ENCODE peak calls at places on chromosome 10, in ten cellular contexts. P, Q, Y, V, B, S, K, W, C and I are unnamed samples.

GRCh38 chr10:44399478-44400451 is 14.9 kb upstream of the CXCL12 start:
- DNase-seq in P (no peak), Q (no peak), Y (no peak), V (no peak), B (no peak), S (no peak), K (no peak), W (no peak), C (no peak), I (no peak)

GRCh38 chr10:45594276-45595157 is 78.1 kb downstream of the ZFAND4 start:
- DNase-seq in P (peak; percentile 95), Q (peak; percentile 91), Y (peak; percentile 93), V (peak; percentile 93), B (peak; percentile 94), S (peak; percentile 93), K (peak; percentile 94), W (peak; percentile 95), C (peak; percentile 52), I (peak; percentile 92)

GRCh38 chr10:29199344-29199743 is 89.5 kb upstream of the LYZL1 start:
- DNase-seq in P (no peak), Q (peak; percentile 37), Y (no peak), V (no peak), B (no peak), S (no peak), K (no peak), W (no peak), C (no peak), I (peak; percentile 53)

GRCh38 chr10:17023386-17024298 is 106.0 kb downstream of the CUBN start:
- DNase-seq in P (peak; percentile 98), Q (no peak), Y (peak; percentile 99), V (peak; percentile 61), B (no peak), S (no peak), K (peak; percentile 77), W (peak; percentile 88), C (peak; percentile 97), I (no peak)

GRCh38 chr10:48982584-48982983 is 42.9 kb upstream of the LRRC18 start:
- DNase-seq in P (no peak), Q (no peak), Y (no peak), V (no peak), B (no peak), S (no peak), K (no peak), W (no peak), C (no peak), I (no peak)

GRCh38 chr10:77531441-77532001 is 106.1 kb downstream of the KCNMA1 start:
- DNase-seq in P (peak; percentile 52), Q (no peak), Y (peak; percentile 73), V (peak; percentile 32), B (peak; percentile 52), S (no peak), K (peak; percentile 63), W (peak; percentile 99), C (peak; percentile 38), I (no peak)

GRCh38 chr10:124696446-124697392 is 47.5 kb downstream of the FAM53B start:
- DNase-seq in P (no peak), Q (no peak), Y (no peak), V (no peak), B (no peak), S (no peak), K (no peak), W (no peak), C (no peak), I (no peak)

GRCh38 chr10:69056129-69056528 is 31.8 kb upstream of the SRGN start:
- DNase-seq in P (peak; percentile 38), Q (no peak), Y (no peak), V (no peak), B (no peak), S (no peak), K (peak; percentile 74), W (no peak), C (no peak), I (no peak)

GRCh38 chr10:44973323-44974081 is 5.1 kb downstream of the DEPP1 start:
- DNase-seq in P (peak; percentile 46), Q (peak; percentile 49), Y (no peak), V (no peak), B (no peak), S (no peak), K (no peak), W (no peak), C (no peak), I (peak; percentile 39)

GRCh38 chr10:131049051-131049450 is 262.5 kb downstream of the TCERG1L start:
- DNase-seq in P (no peak), Q (peak; percentile 34), Y (no peak), V (no peak), B (no peak), S (no peak), K (no peak), W (no peak), C (no peak), I (no peak)

GRCh38 chr10:28765641-28766040 is 88.3 kb downstream of the BAMBI start:
- DNase-seq in P (peak; percentile 21), Q (no peak), Y (peak; percentile 58), V (no peak), B (no peak), S (no peak), K (no peak), W (no peak), C (no peak), I (no peak)

GRCh38 chr10:21060626-21061025 is 163.5 kb upstream of the NEBL start:
- DNase-seq in P (no peak), Q (no peak), Y (no peak), V (no peak), B (no peak), S (no peak), K (no peak), W (no peak), C (no peak), I (no peak)

GRCh38 chr10:67976292-67977245 is 92.1 kb downstream of the SIRT1 start:
- DNase-seq in P (peak; percentile 11), Q (peak; percentile 16), Y (peak; percentile 30), V (no peak), B (peak; percentile 44), S (peak; percentile 76), K (peak; percentile 52), W (peak; percentile 21), C (no peak), I (no peak)

GRCh38 chr10:79477456-79477855 is 32.0 kb upstream of the ZCCHC24 start:
- DNase-seq in P (no peak), Q (no peak), Y (no peak), V (no peak), B (no peak), S (no peak), K (no peak), W (peak; percentile 66), C (no peak), I (no peak)

GRCh38 chr10:32371101-32371500 is 24.1 kb upstream of the EPC1 start:
- DNase-seq in P (no peak), Q (no peak), Y (no peak), V (no peak), B (no peak), S (no peak), K (no peak), W (no peak), C (no peak), I (no peak)

GRCh38 chr10:74153123-74153522 is 2.1 kb downstream of the ADK start:
- DNase-seq in P (peak; percentile 78), Q (no peak), Y (peak; percentile 93), V (peak; percentile 24), B (no peak), S (no peak), K (no peak), W (peak; percentile 71), C (no peak), I (no peak)

GRCh38 chr10:6037975-6038624 is 24.1 kb downstream of the IL2RA start:
- DNase-seq in P (no peak), Q (no peak), Y (no peak), V (no peak), B (no peak), S (no peak), K (no peak), W (no peak), C (no peak), I (no peak)

GRCh38 chr10:89707372-89707771 is 6.0 kb downstream of the KIF20B start:
- DNase-seq in P (no peak), Q (no peak), Y (no peak), V (no peak), B (no peak), S (no peak), K (no peak), W (no peak), C (no peak), I (no peak)

GRCh38 chr10:14556285-14556956 is 218.3 kb downstream of the FAM107B start:
- DNase-seq in P (no peak), Q (peak; percentile 39), Y (peak; percentile 73), V (peak; percentile 61), B (no peak), S (no peak), K (peak; percentile 67), W (no peak), C (no peak), I (no peak)
- TF ChIP-seq CTCF in P (no peak), Q (no peak), Y (peak; percentile 52), V (peak; percentile 33), B (no peak), S (peak; percentile 33), K (peak; percentile 10), W (peak; percentile 33), C (no peak), I (no peak)

DNA sequence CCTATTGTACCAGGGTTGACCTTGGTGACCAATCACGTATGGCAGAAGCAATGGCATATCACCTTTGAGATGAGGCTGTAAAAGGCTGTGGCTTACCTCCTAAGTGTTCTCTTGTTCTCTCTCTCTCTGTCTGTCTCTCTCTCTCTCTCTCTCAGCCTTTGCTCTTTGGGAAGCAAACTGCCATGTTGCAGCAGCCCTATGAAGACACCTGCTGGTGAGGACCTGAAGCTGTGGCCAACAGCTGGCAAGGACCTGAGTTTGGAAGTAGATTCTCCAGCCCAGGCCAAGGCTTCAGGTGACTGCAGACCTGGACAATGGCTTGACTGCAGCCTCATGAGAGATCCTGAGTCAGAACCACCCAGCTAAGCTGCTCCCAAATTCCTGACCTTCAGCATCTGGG is 161.4 kb downstream of the GPAM start:
- DNase-seq in P (no peak), Q (no peak), Y (no peak), V (no peak), B (no peak), S (no peak), K (no peak), W (no peak), C (no peak), I (no peak)
- TF ChIP-seq CTCF in P (no peak), Q (no peak), Y (no peak), V (no peak), B (no peak), S (no peak), K (no peak), W (no peak), C (no peak), I (no peak)

GRCh38 chr10:58952747-58953466 is 223.5 kb upstream of the PHYHIPL start:
- DNase-seq in P (peak; percentile 67), Q (peak; percentile 56), Y (peak; percentile 67), V (peak; percentile 65), B (no peak), S (no peak), K (no peak), W (peak; percentile 78), C (peak; percentile 60), I (peak; percentile 32)
- TF ChIP-seq CTCF in P (peak; percentile 80), Q (peak; percentile 59), Y (peak; percentile 78), V (peak; percentile 75), B (peak; percentile 83), S (peak; percentile 88), K (peak; percentile 66), W (peak; percentile 91), C (peak; percentile 69), I (peak; percentile 79)

GRCh38 chr10:58588673-58589265 is 76.1 kb downstream of the BICC1 start:
- DNase-seq in P (no peak), Q (peak; percentile 69), Y (no peak), V (peak; percentile 19), B (peak; percentile 37), S (no peak), K (no peak), W (peak; percentile 58), C (no peak), I (peak; percentile 22)
- TF ChIP-seq CTCF in P (no peak), Q (peak; percentile 45), Y (peak; percentile 19), V (peak; percentile 21), B (peak; percentile 42), S (peak; percentile 39), K (no peak), W (no peak), C (peak; percentile 44), I (no peak)